ENCODE peak calls at places on chromosomes 3 and 15, in seven cellular contexts. M is CD4-positive, alpha-beta memory T cell; J is IMR-90; H is heart left ventricle; T is astrocyte; E is neuronal stem cell; Y is adrenal gland. K is an unnamed sample.

GRCh38 chr15:61025746-61026256 is 203.3 kb downstream of the RORA start:
- DNase-seq in J (no peak), H (no peak), Y (no peak), T (no peak), E (no peak), M (no peak), K (no peak)

GRCh38 chr3:69339766-69340165 is 46.1 kb downstream of the FRMD4B start:
- DNase-seq in Y (peak; percentile 33), J (no peak), H (peak; percentile 55), M (no peak), T (no peak), E (no peak), K (no peak)

GRCh38 chr3:43915546-43915945 is 224.8 kb downstream of the ABHD5 start:
- DNase-seq in E (no peak), J (no peak), M (no peak), H (no peak), T (no peak), Y (no peak), K (no peak)

GRCh38 chr3:2652416-2652815 is 457.8 kb downstream of the IL5RA start:
- DNase-seq in E (peak; percentile 2), H (no peak), T (no peak), M (no peak), J (no peak), Y (no peak), K (no peak)

GRCh38 chr3:82643948-82644347 is 882.5 kb upstream of the GBE1 start:
- DNase-seq in M (no peak), H (no peak), E (peak; percentile 9), J (no peak), Y (no peak), T (peak; percentile 2), K (no peak)

GRCh38 chr3:140247775-140248174 is 312.8 kb downstream of the CLSTN2 start:
- DNase-seq in Y (no peak), J (no peak), H (no peak), T (no peak), E (no peak), M (no peak), K (no peak)

GRCh38 chr15:90046289-90046688 is 45.2 kb downstream of the ZNF710 start:
- DNase-seq in Y (no peak), J (no peak), T (no peak), M (no peak), H (no peak), E (no peak), K (no peak)

GRCh38 chr15:83873966-83874365 is 220.0 kb downstream of the ADAMTSL3 start:
- DNase-seq in E (no peak), T (peak; percentile 20), J (no peak), Y (no peak), H (no peak), M (no peak), K (no peak)

GRCh38 chr3:194933465-194933864 is 247.8 kb downstream of the FAM43A start:
- DNase-seq in Y (no peak), J (no peak), M (no peak), E (no peak), H (no peak), T (no peak), K (no peak)

GRCh38 chr3:34183114-34183513 is 384.7 kb downstream of the PDCD6IP start:
- DNase-seq in T (no peak), H (no peak), E (no peak), M (no peak), J (no peak), Y (no peak), K (no peak)

GRCh38 chr3:65992106-65992505 is 46.6 kb downstream of the MAGI1 start:
- DNase-seq in T (peak; percentile 32), J (peak; percentile 43), E (no peak), Y (no peak), M (no peak), H (no peak), K (no peak)

GRCh38 chr3:31895471-31895870 is 85.6 kb downstream of the OSBPL10 start:
- DNase-seq in T (peak; percentile 38), H (no peak), J (peak; percentile 73), E (no peak), Y (no peak), M (no peak), K (no peak)

GRCh38 chr15:85615930-85616329 is 178.8 kb downstream of the KLHL25 start:
- DNase-seq in T (no peak), M (peak; percentile 24), E (no peak), J (peak; percentile 52), Y (no peak), H (no peak), K (no peak)

GRCh38 chr15:85706779-85707518 is 87.8 kb downstream of the KLHL25 start:
- DNase-seq in T (peak; percentile 87), H (no peak), Y (peak; percentile 35), E (no peak), J (peak; percentile 36), M (peak; percentile 79), K (no peak)

GRCh38 chr3:31219131-31219843 is 313.4 kb upstream of the STT3B start:
- DNase-seq in M (no peak), H (no peak), J (peak; percentile 15), T (peak; percentile 98), Y (no peak), E (no peak), K (no peak)

GRCh38 chr3:116848402-116848801 is 138.8 kb downstream of the TUSC7 start:
- DNase-seq in M (no peak), E (no peak), H (no peak), J (no peak), T (no peak), Y (no peak), K (no peak)

GRCh38 chr3:23767546-23767945 is 38.2 kb upstream of the UBE2E1 start:
- DNase-seq in T (no peak), E (no peak), Y (no peak), J (no peak), M (no peak), H (no peak), K (no peak)

GRCh38 chr3:118537454-118537853 is 497.2 kb downstream of the IGSF11 start:
- DNase-seq in T (no peak), J (no peak), H (no peak), Y (no peak), M (no peak), E (no peak), K (no peak)

GRCh38 chr3:52526151-52526561 is 7.5 kb downstream of the NT5DC2 start:
- DNase-seq in E (no peak), Y (no peak), H (peak; percentile 57), T (no peak), M (no peak), J (no peak), K (no peak)

GRCh38 chr3:104598848-104599501 is 767.7 kb upstream of the ALCAM start:
- DNase-seq in J (no peak), T (no peak), Y (no peak), E (no peak), H (no peak), M (no peak), K (no peak)

GRCh38 chr15:90230071-90230494 is 3.7 kb downstream of the CIB1 start:
- DNase-seq in H (no peak), E (no peak), Y (peak; percentile 94), J (no peak), M (no peak), T (no peak), K (peak; percentile 85)

GRCh38 chr15:41894251-41894790 is 468 bp upstream of the SPTBN5 start:
- DNase-seq in T (no peak), E (no peak), M (no peak), Y (no peak), J (no peak), H (no peak), K (no peak)
- H3K27ac ChIP-seq in T (peak overlapping the region; percentile 34), E (no peak overlapping the region), M (peak overlapping the region; percentile 80), Y (no peak overlapping the region), J (no peak overlapping the region), H (peak overlapping the region; percentile 89), K (peak overlapping the region; percentile 43)

DNA sequence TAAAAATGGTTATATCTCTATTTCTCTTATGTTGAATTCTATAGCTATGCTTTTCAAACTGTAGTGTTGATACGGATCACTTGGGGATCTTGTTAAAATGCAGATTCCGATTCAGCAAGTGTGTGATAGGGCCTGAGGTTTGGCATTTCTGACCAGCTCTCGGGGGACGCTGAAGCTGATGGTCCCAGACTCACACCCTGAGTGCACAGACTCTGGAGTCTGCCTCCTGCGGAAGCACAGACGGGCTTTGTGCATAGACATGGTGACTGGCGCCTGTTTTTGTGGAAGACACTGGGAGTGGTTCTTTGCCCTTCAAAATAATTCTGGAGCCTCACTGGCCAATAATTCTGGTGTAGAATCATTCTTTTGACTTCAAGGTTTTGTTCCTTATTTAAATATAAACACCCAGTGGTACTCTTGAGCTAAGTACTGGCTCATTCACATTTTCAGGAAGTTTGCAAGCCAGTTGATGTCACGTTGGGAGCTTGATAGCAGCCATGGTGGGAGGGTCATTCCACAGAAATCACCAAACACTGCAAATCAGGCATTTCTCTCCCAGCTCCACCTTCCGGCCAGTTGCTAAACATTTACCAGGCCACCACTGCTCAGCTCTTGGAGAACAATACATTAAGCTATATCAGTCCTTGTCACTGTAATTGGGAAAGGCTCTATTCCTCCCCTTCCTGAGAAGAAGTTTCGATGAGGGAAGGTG is 19.2 kb downstream of the CLDN11 start:
- DNase-seq in T (no peak), J (no peak), M (no peak), E (no peak), H (no peak), Y (no peak), K (no peak)
- H3K27ac ChIP-seq in T (no peak overlapping the region), J (no peak overlapping the region), M (no peak overlapping the region), E (no peak overlapping the region), H (no peak overlapping the region), Y (no peak overlapping the region), K (no peak overlapping the region)

DNA sequence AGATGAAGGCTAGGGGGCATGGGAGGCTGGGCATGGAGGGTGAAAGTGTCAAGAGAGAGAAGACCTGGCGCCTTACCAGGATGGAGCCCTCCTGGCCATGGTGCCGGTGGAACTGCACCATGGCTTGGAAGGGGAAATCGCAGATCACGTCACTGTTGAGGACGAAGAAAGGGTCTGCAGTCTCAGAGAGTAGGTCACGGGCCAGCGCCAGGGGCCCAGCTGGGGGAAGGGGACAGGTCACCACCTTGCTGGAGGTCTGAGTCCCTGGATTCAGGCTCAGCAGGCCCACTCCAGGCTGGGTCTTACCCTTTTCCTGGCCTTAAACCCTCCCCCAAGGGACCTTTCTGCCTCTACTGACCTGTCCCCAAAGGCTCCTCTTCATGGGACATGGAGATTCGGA is 855 bp downstream of the GMPPB start:
- DNase-seq in M (no peak), Y (no peak), H (no peak), T (no peak), J (no peak), E (no peak), K (no peak)
- H3K27ac ChIP-seq in M (peak overlapping the region; percentile 99), Y (peak overlapping the region; percentile 62), H (peak overlapping the region; percentile 94), T (peak overlapping the region; percentile 88), J (peak overlapping the region; percentile 72), E (no peak overlapping the region), K (peak overlapping the region; percentile 96)

GRCh38 chr3:102699819-102700140 is 265.0 kb downstream of the ZPLD1 start:
- DNase-seq in H (no peak), Y (no peak), E (no peak), J (no peak), T (no peak), M (no peak), K (no peak)

DNA sequence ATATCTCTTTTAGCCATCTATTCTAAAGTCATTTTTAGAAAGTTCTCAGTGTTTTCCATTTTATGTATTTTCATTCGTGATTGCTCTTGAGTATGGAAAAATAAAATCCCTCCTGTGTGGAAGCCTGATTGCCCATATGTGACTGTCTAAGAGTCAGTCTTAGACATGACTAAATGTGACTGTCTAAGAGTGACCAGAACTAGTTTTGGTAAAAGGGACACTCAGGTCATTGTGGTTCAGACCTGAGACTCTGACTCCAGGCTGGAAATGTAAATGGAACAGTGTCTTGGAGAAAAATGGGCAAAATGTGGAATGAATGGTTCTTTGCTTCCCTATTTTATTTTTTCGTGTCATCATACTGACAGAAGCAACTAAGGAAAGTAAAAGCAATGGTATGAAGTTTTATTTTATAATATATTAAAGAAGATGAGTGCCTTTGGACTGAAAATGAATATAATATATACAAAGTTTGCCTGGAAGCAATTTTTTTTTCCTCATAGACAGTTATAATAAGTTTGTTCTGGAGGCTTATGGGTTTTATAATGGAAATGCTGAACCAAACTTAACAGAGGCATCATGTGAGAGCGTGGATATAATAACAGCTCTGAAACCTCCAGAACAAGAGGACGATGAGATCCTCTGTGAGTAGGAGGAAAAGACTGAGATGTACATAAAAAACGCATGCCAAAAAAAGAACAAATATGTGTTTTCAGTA is 264.4 kb downstream of the ZPLD1 start:
- DNase-seq in M (no peak), H (no peak), Y (no peak), E (no peak), J (no peak), T (no peak), K (no peak)
- H3K27ac ChIP-seq in M (no peak overlapping the region), H (peak overlapping the region; percentile 40), Y (no peak overlapping the region), E (no peak overlapping the region), J (no peak overlapping the region), T (no peak overlapping the region), K (no peak overlapping the region)